ENCODE peak calls at places on chromosome 10, in five cellular contexts. X is A549, K is sigmoid colon, L is Peyer's patch, V is breast epithelium. J is an unnamed sample.

GRCh38 chr10:34859170-34859569 is 44.1 kb upstream of the PARD3 start:
- DNase-seq in X (no peak), K (no peak), L (no peak), V (no peak), J (no peak)

GRCh38 chr10:4215963-4216575 is 431.1 kb upstream of the KLF6 start:
- DNase-seq in X (no peak), K (no peak), L (no peak), V (no peak), J (no peak)

GRCh38 chr10:92662852-92663251 is 26.9 kb upstream of the HHEX start:
- DNase-seq in X (peak; percentile 23), K (no peak), L (no peak), V (no peak), J (no peak)

GRCh38 chr10:43731486-43731885 is 82.8 kb upstream of the ZNF32 start:
- DNase-seq in X (no peak), K (no peak), L (no peak), V (no peak), J (no peak)

GRCh38 chr10:119706521-119707278 is 19.1 kb upstream of the INPP5F start:
- DNase-seq in X (no peak), K (no peak), L (no peak), V (no peak), J (no peak)

GRCh38 chr10:124725791-124726190 is 18.4 kb downstream of the FAM53B start:
- DNase-seq in X (no peak), K (peak; percentile 50), L (no peak), V (no peak), J (peak; percentile 68)

GRCh38 chr10:129467346-129468119 is 492 bp downstream of the MGMT start:
- DNase-seq in X (no peak), K (peak; percentile 71), L (peak; percentile 25), V (no peak), J (no peak)

GRCh38 chr10:80187465-80188409 is 17.6 kb downstream of the ANXA11 start:
- DNase-seq in X (no peak), K (peak; percentile 63), L (peak; percentile 95), V (peak; percentile 52), J (no peak)

GRCh38 chr10:82308641-82309040 is 433.6 kb downstream of the NRG3 start:
- DNase-seq in X (no peak), K (no peak), L (no peak), V (no peak), J (no peak)

GRCh38 chr10:34403512-34403911 is 411.6 kb downstream of the PARD3 start:
- DNase-seq in X (peak; percentile 52), K (no peak), L (no peak), V (no peak), J (no peak)

GRCh38 chr10:62900829-62901571 is 84.8 kb upstream of the EGR2 start:
- DNase-seq in X (no peak), K (no peak), L (no peak), V (no peak), J (no peak)
- TF ChIP-seq POLR2A in X (no peak), K (no peak), L (no peak), V (no peak), J (no peak)

GRCh38 chr10:100027416-100027815 is 17.7 kb upstream of the DNMBP start:
- DNase-seq in X (no peak), K (no peak), L (no peak), V (no peak), J (no peak)
- H3K4me3 ChIP-seq in X (no peak overlapping the region), K (no peak overlapping the region), L (no peak overlapping the region), V (no peak overlapping the region), J (no peak overlapping the region)

GRCh38 chr10:69439350-69439739 is 11.9 kb upstream of the TSPAN15 start:
- DNase-seq in X (peak; percentile 55), K (peak; percentile 85), L (no peak), V (peak; percentile 75), J (peak; percentile 86)
- TF ChIP-seq POLR2A in X (no peak), K (no peak), L (no peak), V (no peak), J (no peak)

GRCh38 chr10:131534836-131535235 is 223.3 kb upstream of the TCERG1L start:
- DNase-seq in X (no peak), K (no peak), L (no peak), V (no peak), J (peak; percentile 66)
- H3K4me3 ChIP-seq in X (no peak overlapping the region), K (no peak overlapping the region), L (no peak overlapping the region), V (no peak overlapping the region), J (no peak overlapping the region)

GRCh38 chr10:122013311-122013780 is 24.4 kb downstream of the TACC2 start:
- DNase-seq in X (no peak), K (no peak), L (no peak), V (no peak), J (no peak)
- TF ChIP-seq POLR2A in X (no peak), K (no peak), L (no peak), V (no peak), J (no peak)

J was measured in lower leg skin.